ENCODE peak calls at places on chromosomes 11 and 22, in eight cellular contexts. One of them, this sample, is unnamed.

GRCh38 chr22:47129902-47130301 is 367.5 kb downstream of the TBC1D22A start:
- DNase-seq in heart right ventricle: no peak
- DNase-seq in hepatocyte: peak
- DNase-seq in aorta: peak
- DNase-seq in astrocyte: no peak
- DNase-seq in ovary: no peak
- DNase-seq in adrenal gland: no peak
- DNase-seq in right atrium auricular region: no peak
- DNase-seq in this sample: no peak

GRCh38 chr22:21681566-21682370 is 16.0 kb downstream of the PPIL2 start:
- DNase-seq in heart right ventricle: no peak
- DNase-seq in hepatocyte: peak
- DNase-seq in aorta: no peak
- DNase-seq in astrocyte: no peak
- DNase-seq in ovary: no peak
- DNase-seq in adrenal gland: no peak
- DNase-seq in right atrium auricular region: no peak
- DNase-seq in this sample: no peak

GRCh38 chr11:20599424-20600346 is at the start of gene SLC6A5:
- DNase-seq in heart right ventricle: peak
- DNase-seq in hepatocyte: peak
- DNase-seq in aorta: no peak
- DNase-seq in astrocyte: no peak
- DNase-seq in ovary: no peak
- DNase-seq in adrenal gland: peak
- DNase-seq in right atrium auricular region: no peak
- DNase-seq in this sample: no peak

GRCh38 chr22:24423519-24424000 is 3.8 kb upstream of the ADORA2A start:
- DNase-seq in heart right ventricle: peak
- DNase-seq in hepatocyte: peak
- DNase-seq in aorta: peak
- DNase-seq in astrocyte: no peak
- DNase-seq in ovary: peak
- DNase-seq in adrenal gland: no peak
- DNase-seq in right atrium auricular region: no peak
- DNase-seq in this sample: no peak

GRCh38 chr11:118956094-118956846 is at the start of gene UPK2:
- DNase-seq in heart right ventricle: peak
- DNase-seq in hepatocyte: peak
- DNase-seq in aorta: peak
- DNase-seq in astrocyte: peak
- DNase-seq in ovary: peak
- DNase-seq in adrenal gland: peak
- DNase-seq in right atrium auricular region: peak
- DNase-seq in this sample: peak

GRCh38 chr11:10606536-10607208 is 38.2 kb upstream of the LYVE1 start:
- DNase-seq in heart right ventricle: no peak
- DNase-seq in hepatocyte: no peak
- DNase-seq in aorta: no peak
- DNase-seq in astrocyte: peak
- DNase-seq in ovary: no peak
- DNase-seq in adrenal gland: no peak
- DNase-seq in right atrium auricular region: no peak
- DNase-seq in this sample: no peak

GRCh38 chr11:655036-655726 is 18.1 kb downstream of the DRD4 start:
- DNase-seq in heart right ventricle: no peak
- DNase-seq in hepatocyte: peak
- DNase-seq in aorta: no peak
- DNase-seq in astrocyte: no peak
- DNase-seq in ovary: no peak
- DNase-seq in adrenal gland: no peak
- DNase-seq in right atrium auricular region: no peak
- DNase-seq in this sample: no peak

GRCh38 chr11:21133722-21134121 is 464.3 kb downstream of the NELL1 start:
- DNase-seq in heart right ventricle: no peak
- DNase-seq in hepatocyte: no peak
- DNase-seq in aorta: no peak
- DNase-seq in astrocyte: no peak
- DNase-seq in ovary: no peak
- DNase-seq in adrenal gland: no peak
- DNase-seq in right atrium auricular region: no peak
- DNase-seq in this sample: no peak

GRCh38 chr22:30286813-30287625 is 2.3 kb downstream of the CASTOR1 start:
- DNase-seq in heart right ventricle: peak
- DNase-seq in hepatocyte: peak
- DNase-seq in aorta: peak
- DNase-seq in astrocyte: no peak
- DNase-seq in ovary: peak
- DNase-seq in adrenal gland: peak
- DNase-seq in right atrium auricular region: no peak
- DNase-seq in this sample: no peak

GRCh38 chr22:23393721-23394320 is 186.3 kb downstream of the IGLL1 start:
- DNase-seq in heart right ventricle: no peak
- DNase-seq in hepatocyte: no peak
- DNase-seq in aorta: peak
- DNase-seq in astrocyte: no peak
- DNase-seq in ovary: no peak
- DNase-seq in adrenal gland: no peak
- DNase-seq in right atrium auricular region: no peak
- DNase-seq in this sample: no peak

GRCh38 chr11:58075781-58076180 is 45.0 kb downstream of the OR6Q1 start:
- DNase-seq in heart right ventricle: no peak
- DNase-seq in hepatocyte: no peak
- DNase-seq in aorta: no peak
- DNase-seq in astrocyte: peak
- DNase-seq in ovary: no peak
- DNase-seq in adrenal gland: no peak
- DNase-seq in right atrium auricular region: no peak
- DNase-seq in this sample: no peak

GRCh38 chr11:14137282-14137681 is 174.8 kb downstream of the SPON1 start:
- DNase-seq in heart right ventricle: no peak
- DNase-seq in hepatocyte: no peak
- DNase-seq in aorta: no peak
- DNase-seq in astrocyte: no peak
- DNase-seq in ovary: no peak
- DNase-seq in adrenal gland: no peak
- DNase-seq in right atrium auricular region: no peak
- DNase-seq in this sample: no peak

GRCh38 chr11:134047586-134047999 is 21.3 kb upstream of the JAM3 start:
- DNase-seq in heart right ventricle: peak
- DNase-seq in hepatocyte: no peak
- DNase-seq in aorta: peak
- DNase-seq in astrocyte: peak
- DNase-seq in ovary: peak
- DNase-seq in adrenal gland: peak
- DNase-seq in right atrium auricular region: peak
- DNase-seq in this sample: no peak

GRCh38 chr11:1561955-1562354 is 10.1 kb downstream of the DUSP8 start:
- DNase-seq in heart right ventricle: no peak
- DNase-seq in hepatocyte: no peak
- DNase-seq in aorta: no peak
- DNase-seq in astrocyte: no peak
- DNase-seq in ovary: no peak
- DNase-seq in adrenal gland: no peak
- DNase-seq in right atrium auricular region: no peak
- DNase-seq in this sample: no peak

GRCh38 chr11:57502870-57503269 is 12.6 kb downstream of the SLC43A1 start:
- DNase-seq in heart right ventricle: no peak
- DNase-seq in hepatocyte: no peak
- DNase-seq in aorta: no peak
- DNase-seq in astrocyte: no peak
- DNase-seq in ovary: no peak
- DNase-seq in adrenal gland: no peak
- DNase-seq in right atrium auricular region: no peak
- DNase-seq in this sample: no peak

GRCh38 chr11:112058103-112058502 is 15.7 kb downstream of the PIH1D2 start:
- DNase-seq in heart right ventricle: no peak
- DNase-seq in hepatocyte: no peak
- DNase-seq in aorta: no peak
- DNase-seq in astrocyte: no peak
- DNase-seq in ovary: no peak
- DNase-seq in adrenal gland: no peak
- DNase-seq in right atrium auricular region: no peak
- DNase-seq in this sample: no peak

GRCh38 chr11:2431395-2431794 is 12.9 kb downstream of the TRPM5 start:
- DNase-seq in heart right ventricle: no peak
- DNase-seq in hepatocyte: no peak
- DNase-seq in aorta: peak
- DNase-seq in astrocyte: no peak
- DNase-seq in ovary: no peak
- DNase-seq in adrenal gland: no peak
- DNase-seq in right atrium auricular region: no peak
- DNase-seq in this sample: no peak

GRCh38 chr11:15430381-15430780 is 315.7 kb downstream of the INSC start:
- DNase-seq in heart right ventricle: no peak
- DNase-seq in hepatocyte: no peak
- DNase-seq in aorta: no peak
- DNase-seq in astrocyte: no peak
- DNase-seq in ovary: no peak
- DNase-seq in adrenal gland: no peak
- DNase-seq in right atrium auricular region: no peak
- DNase-seq in this sample: no peak

GRCh38 chr11:122808494-122808893 is 29.8 kb upstream of the CRTAM start:
- DNase-seq in heart right ventricle: no peak
- DNase-seq in hepatocyte: no peak
- DNase-seq in aorta: no peak
- DNase-seq in astrocyte: peak
- DNase-seq in ovary: no peak
- DNase-seq in adrenal gland: no peak
- DNase-seq in right atrium auricular region: no peak
- DNase-seq in this sample: no peak

GRCh38 chr22:36736701-36737320 is 33.3 kb upstream of the CACNG2 start:
- DNase-seq in heart right ventricle: no peak
- DNase-seq in hepatocyte: no peak
- DNase-seq in aorta: no peak
- DNase-seq in astrocyte: no peak
- DNase-seq in ovary: no peak
- DNase-seq in adrenal gland: no peak
- DNase-seq in right atrium auricular region: no peak
- DNase-seq in this sample: no peak

GRCh38 chr11:129190087-129190486 is 2.0 kb downstream of the ARHGAP32 start:
- DNase-seq in heart right ventricle: no peak
- DNase-seq in hepatocyte: no peak
- DNase-seq in aorta: no peak
- DNase-seq in astrocyte: no peak
- DNase-seq in ovary: no peak
- DNase-seq in adrenal gland: no peak
- DNase-seq in right atrium auricular region: no peak
- DNase-seq in this sample: no peak

GRCh38 chr11:129189646-129190045 is 2.5 kb downstream of the ARHGAP32 start:
- DNase-seq in heart right ventricle: no peak
- DNase-seq in hepatocyte: no peak
- DNase-seq in aorta: no peak
- DNase-seq in astrocyte: no peak
- DNase-seq in ovary: no peak
- DNase-seq in adrenal gland: no peak
- DNase-seq in right atrium auricular region: no peak
- DNase-seq in this sample: no peak

GRCh38 chr11:129192150-129192549 is at the start of gene ARHGAP32:
- DNase-seq in heart right ventricle: no peak
- DNase-seq in hepatocyte: no peak
- DNase-seq in aorta: no peak
- DNase-seq in astrocyte: no peak
- DNase-seq in ovary: no peak
- DNase-seq in adrenal gland: no peak
- DNase-seq in right atrium auricular region: no peak
- DNase-seq in this sample: no peak

GRCh38 chr11:129195682-129196081 is 3.6 kb upstream of the ARHGAP32 start:
- DNase-seq in heart right ventricle: no peak
- DNase-seq in hepatocyte: no peak
- DNase-seq in aorta: no peak
- DNase-seq in astrocyte: no peak
- DNase-seq in ovary: no peak
- DNase-seq in adrenal gland: no peak
- DNase-seq in right atrium auricular region: no peak
- DNase-seq in this sample: no peak

DNA sequence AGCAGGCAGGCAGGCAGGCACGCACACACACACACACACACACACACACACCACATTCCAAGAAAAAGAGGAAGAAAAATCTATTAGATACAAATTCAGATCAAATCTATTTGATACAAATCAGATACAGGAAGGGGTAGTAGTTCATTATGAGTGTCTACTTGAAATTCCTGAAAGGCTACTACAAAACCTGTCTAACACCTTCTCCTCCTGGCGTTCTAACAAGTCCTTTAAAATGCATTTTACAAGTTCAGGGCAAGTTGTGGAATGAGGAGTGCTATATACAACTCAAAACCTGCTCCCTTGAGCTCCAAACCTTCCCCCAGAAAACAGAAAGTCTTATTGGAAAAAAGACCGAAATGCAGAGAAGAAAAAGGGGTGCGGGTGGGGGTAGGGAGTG is 476 bp downstream of the ARHGAP32 start:
- DNase-seq in heart right ventricle: no peak
- DNase-seq in hepatocyte: no peak
- DNase-seq in aorta: no peak
- DNase-seq in astrocyte: no peak
- DNase-seq in ovary: no peak
- DNase-seq in adrenal gland: no peak
- DNase-seq in right atrium auricular region: no peak
- DNase-seq in this sample: no peak
- H3K27ac ChIP-seq in heart right ventricle: no peak
- H3K27ac ChIP-seq in hepatocyte: peak
- H3K27ac ChIP-seq in aorta: no peak
- H3K27ac ChIP-seq in astrocyte: no peak
- H3K27ac ChIP-seq in ovary: no peak
- H3K27ac ChIP-seq in adrenal gland: no peak
- H3K27ac ChIP-seq in right atrium auricular region: no peak
- H3K27ac ChIP-seq in this sample: no peak

GRCh38 chr11:78820722-78821121 is 246.1 kb upstream of the NARS2 start:
- DNase-seq in heart right ventricle: no peak
- DNase-seq in hepatocyte: no peak
- DNase-seq in aorta: no peak
- DNase-seq in astrocyte: no peak
- DNase-seq in ovary: no peak
- DNase-seq in adrenal gland: no peak
- DNase-seq in right atrium auricular region: no peak
- DNase-seq in this sample: no peak
- H3K27ac ChIP-seq in heart right ventricle: no peak
- H3K27ac ChIP-seq in hepatocyte: no peak
- H3K27ac ChIP-seq in aorta: no peak
- H3K27ac ChIP-seq in astrocyte: no peak
- H3K27ac ChIP-seq in ovary: no peak
- H3K27ac ChIP-seq in adrenal gland: no peak
- H3K27ac ChIP-seq in right atrium auricular region: no peak
- H3K27ac ChIP-seq in this sample: no peak

GRCh38 chr22:39522567-39523300 is 2.4 kb downstream of the ATF4 start:
- DNase-seq in heart right ventricle: no peak
- DNase-seq in hepatocyte: no peak
- DNase-seq in aorta: peak
- DNase-seq in astrocyte: peak
- DNase-seq in ovary: no peak
- DNase-seq in adrenal gland: peak
- DNase-seq in right atrium auricular region: no peak
- DNase-seq in this sample: no peak
- H3K27ac ChIP-seq in heart right ventricle: peak
- H3K27ac ChIP-seq in hepatocyte: peak
- H3K27ac ChIP-seq in aorta: peak
- H3K27ac ChIP-seq in astrocyte: no peak
- H3K27ac ChIP-seq in ovary: no peak
- H3K27ac ChIP-seq in adrenal gland: no peak
- H3K27ac ChIP-seq in right atrium auricular region: peak
- H3K27ac ChIP-seq in this sample: peak

GRCh38 chr11:86558841-86559240 is 113.6 kb downstream of the ME3 start:
- DNase-seq in heart right ventricle: no peak
- DNase-seq in hepatocyte: no peak
- DNase-seq in aorta: no peak
- DNase-seq in astrocyte: no peak
- DNase-seq in ovary: no peak
- DNase-seq in adrenal gland: no peak
- DNase-seq in right atrium auricular region: no peak
- DNase-seq in this sample: no peak
- H3K27ac ChIP-seq in heart right ventricle: peak
- H3K27ac ChIP-seq in hepatocyte: peak
- H3K27ac ChIP-seq in aorta: no peak
- H3K27ac ChIP-seq in astrocyte: peak
- H3K27ac ChIP-seq in ovary: peak
- H3K27ac ChIP-seq in adrenal gland: peak
- H3K27ac ChIP-seq in right atrium auricular region: peak
- H3K27ac ChIP-seq in this sample: no peak